ENCODE peak calls at places on chromosomes 16 and 17, in five cellular contexts. P is left ventricle myocardium inferior; H is naive thymus-derived CD4-positive, alpha-beta T cell; G is CD8-positive, alpha-beta T cell; J is psoas muscle. N is an unnamed sample.
A peak's percentile ranks its signal among the peaks of the same experiment; 100 is the strongest.

GRCh38 chr16:4110680-4111079 is 5.6 kb downstream of the ADCY9 start:
- DNase-seq in J (peak; percentile 53), G (no peak), H (no peak), P (no peak), N (peak; percentile 21)

GRCh38 chr16:87608400-87608985 is 6.2 kb downstream of the JPH3 start:
- DNase-seq in H (peak; percentile 51), P (peak; percentile 57), J (peak; percentile 74), G (no peak), N (peak; percentile 25)

GRCh38 chr17:36089888-36090836 is at the start of gene CCL3:
- DNase-seq in J (peak; percentile 64), H (no peak), P (no peak), G (no peak), N (no peak)

GRCh38 chr16:82660078-82660645 is 33.4 kb downstream of the CDH13 start:
- DNase-seq in H (no peak), J (peak; percentile 89), G (no peak), P (no peak), N (no peak)

GRCh38 chr17:51229889-51230288 is 30.0 kb downstream of the MBTD1 start:
- DNase-seq in H (no peak), P (no peak), J (no peak), G (no peak), N (no peak)

GRCh38 chr17:82650723-82651122 is 2.5 kb upstream of the WDR45B start:
- DNase-seq in G (no peak), J (no peak), P (no peak), H (no peak), N (no peak)

GRCh38 chr16:57388359-57389086 is 16.0 kb upstream of the CCL17 start:
- DNase-seq in H (no peak), P (no peak), J (no peak), G (no peak), N (no peak)

GRCh38 chr16:67883872-67884261 is 818 bp upstream of the NRN1L start:
- DNase-seq in P (peak; percentile 54), J (peak; percentile 80), G (peak; percentile 49), H (peak; percentile 83), N (peak; percentile 71)

GRCh38 chr16:50246299-50247122 is 19.8 kb upstream of the ADCY7 start:
- DNase-seq in G (no peak), J (no peak), H (no peak), P (no peak), N (no peak)

GRCh38 chr16:83344014-83344413 is 463.8 kb upstream of the HSBP1 start:
- DNase-seq in P (no peak), J (no peak), H (no peak), G (no peak), N (no peak)

GRCh38 chr16:5460701-5461100 is 363.1 kb upstream of the EEF2KMT start:
- DNase-seq in J (no peak), P (no peak), H (no peak), G (no peak), N (no peak)

GRCh38 chr16:87829123-87829980 is 40.0 kb downstream of the SLC7A5 start:
- DNase-seq in G (no peak), H (no peak), P (no peak), J (no peak), N (no peak)

GRCh38 chr17:36008998-36009665 is 7.8 kb upstream of the CCL15 start:
- DNase-seq in G (no peak), H (no peak), J (no peak), P (no peak), N (no peak)

DNA sequence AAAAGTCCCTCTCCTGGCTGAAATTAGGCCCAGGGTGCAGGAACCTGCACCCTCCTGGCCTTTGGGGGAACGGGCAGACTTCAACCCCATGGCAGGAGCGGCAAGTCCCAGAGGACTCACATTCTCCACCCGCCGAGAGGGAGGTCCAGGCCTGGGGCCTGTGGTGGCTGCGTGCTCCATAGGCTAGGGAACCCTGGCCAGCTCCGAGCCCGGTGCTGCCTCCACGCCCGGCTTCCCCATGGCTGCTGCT is 130 bp downstream of the CCDC78 start:
- DNase-seq in H (no peak), G (no peak), P (no peak), J (no peak), N (no peak)
- H3K4me3 ChIP-seq in H (no peak overlapping the region), G (no peak overlapping the region), P (peak overlapping the region; percentile 75), J (no peak overlapping the region), N (no peak overlapping the region)

DNA sequence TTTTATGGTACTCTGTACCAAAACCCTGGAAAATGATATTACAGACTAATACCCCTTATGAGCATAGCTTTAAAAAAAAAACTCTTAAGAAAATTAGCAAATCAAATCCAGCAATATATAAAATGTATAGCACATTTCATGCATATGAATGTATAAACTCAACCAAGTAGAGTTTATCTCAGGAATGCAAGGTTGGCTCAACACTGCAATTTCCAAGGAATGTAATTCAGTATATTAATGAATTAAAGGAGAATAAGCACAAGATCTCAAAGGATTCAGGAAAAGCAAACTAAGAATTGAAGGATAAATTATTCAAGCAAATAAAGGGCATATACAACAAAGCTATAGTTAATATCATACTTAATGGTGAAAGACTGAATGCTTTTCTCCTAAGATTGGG is 61.9 kb upstream of the RPL38 start:
- DNase-seq in P (no peak), H (no peak), G (no peak), J (no peak), N (no peak)
- H3K9me3 ChIP-seq in P (peaks cover 57% of the 10 kb centered on the region), H (no peaks in the 10 kb centered on the region), G (no peaks in the 10 kb centered on the region), J (peaks cover 27% of the 10 kb centered on the region), N (peaks cover 29% of the 10 kb centered on the region)

GRCh38 chr16:86449377-86450095 is 60.8 kb upstream of the FOXF1 start:
- DNase-seq in P (no peak), G (no peak), H (no peak), J (no peak), N (no peak)
- H3K27ac ChIP-seq in P (no peak overlapping the region), G (no peak overlapping the region), H (no peak overlapping the region), J (no peak overlapping the region), N (no peak overlapping the region)

DNA sequence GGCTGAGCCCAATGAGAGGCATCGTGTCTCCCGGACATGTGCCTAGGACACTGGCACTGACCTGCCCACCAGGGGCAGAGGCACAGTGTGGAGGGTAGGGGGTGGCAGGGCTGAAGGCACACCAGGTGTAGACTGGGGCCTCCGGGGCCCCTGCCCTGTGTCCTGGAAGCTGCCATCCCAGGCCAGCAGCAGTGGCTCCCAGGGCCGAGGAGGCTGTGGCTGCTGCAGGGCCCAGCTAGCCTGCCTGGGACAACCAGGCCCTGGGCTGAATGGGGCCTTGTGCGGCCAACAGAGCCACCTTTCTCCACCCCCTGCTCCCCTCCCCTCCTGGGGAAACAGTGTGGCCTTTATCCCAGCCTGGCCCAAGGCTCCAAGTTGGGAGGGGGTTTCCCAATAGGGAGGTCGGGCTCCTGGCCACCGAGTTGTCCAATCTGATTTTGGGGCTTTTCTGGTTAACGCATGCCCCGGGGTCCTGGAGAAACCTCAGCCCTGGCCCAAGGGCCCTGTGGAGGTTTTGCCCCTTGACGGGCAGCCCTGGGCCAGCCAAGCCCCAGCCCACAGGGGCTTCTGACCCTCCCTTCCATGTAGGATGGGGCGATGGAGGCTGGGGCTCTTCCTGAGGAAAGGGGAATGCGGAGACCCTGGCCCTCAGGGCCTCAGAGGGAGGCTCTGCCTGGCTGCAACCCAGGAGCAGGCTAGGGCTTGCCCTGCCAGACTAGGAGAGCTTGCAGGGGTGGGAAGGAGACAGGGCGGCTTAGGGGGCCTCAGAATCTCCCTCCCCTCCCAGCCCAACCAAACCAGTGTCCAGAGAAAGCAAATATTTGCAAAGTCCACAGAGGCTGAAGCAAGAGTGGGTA is 4.2 kb downstream of the MTSS2 start:
- DNase-seq in H (no peak), G (no peak), J (peak; percentile 45), P (peak; percentile 18), N (no peak)
- H3K4me3 ChIP-seq in H (no peak overlapping the region), G (no peak overlapping the region), J (no peak overlapping the region), P (peak overlapping the region; percentile 87), N (no peak overlapping the region)